ENCODE peak calls at places on chromosomes 11 and 22, in seven cellular contexts. One of them, this sample, is unnamed. For H3K9me3, the result is how much of the 10 kb centered on the place peaks cover.

GRCh38 chr11:44977493-44977984 is 26.9 kb upstream of the TP53I11 start:
- DNase-seq in OCI-LY7: no peak
- DNase-seq in body of pancreas: no peak
- DNase-seq in A549: peak
- DNase-seq in right lobe of liver: no peak
- DNase-seq in CD4-positive, alpha-beta T cell: no peak
- DNase-seq in pancreas: no peak
- DNase-seq in this sample: no peak

GRCh38 chr22:28963362-28963761 is 80.0 kb downstream of the ZNRF3 start:
- DNase-seq in OCI-LY7: no peak
- DNase-seq in body of pancreas: no peak
- DNase-seq in A549: no peak
- DNase-seq in right lobe of liver: no peak
- DNase-seq in CD4-positive, alpha-beta T cell: no peak
- DNase-seq in pancreas: no peak
- DNase-seq in this sample: no peak

GRCh38 chr11:134801526-134801925 is 389.5 kb upstream of the B3GAT1 start:
- DNase-seq in OCI-LY7: no peak
- DNase-seq in body of pancreas: no peak
- DNase-seq in A549: no peak
- DNase-seq in right lobe of liver: no peak
- DNase-seq in CD4-positive, alpha-beta T cell: no peak
- DNase-seq in pancreas: no peak
- DNase-seq in this sample: no peak

GRCh38 chr22:39289445-39290247 is 29.8 kb downstream of the RPL3 start:
- DNase-seq in OCI-LY7: no peak
- DNase-seq in body of pancreas: no peak
- DNase-seq in A549: no peak
- DNase-seq in right lobe of liver: no peak
- DNase-seq in CD4-positive, alpha-beta T cell: no peak
- DNase-seq in pancreas: no peak
- DNase-seq in this sample: no peak

GRCh38 chr11:41201156-41201555 is 258.3 kb downstream of the LRRC4C start:
- DNase-seq in OCI-LY7: peak
- DNase-seq in body of pancreas: no peak
- DNase-seq in A549: peak
- DNase-seq in right lobe of liver: no peak
- DNase-seq in CD4-positive, alpha-beta T cell: no peak
- DNase-seq in pancreas: no peak
- DNase-seq in this sample: peak

GRCh38 chr11:102981324-102981910 is 25.9 kb upstream of the MMP13 start:
- DNase-seq in OCI-LY7: no peak
- DNase-seq in body of pancreas: no peak
- DNase-seq in A549: no peak
- DNase-seq in right lobe of liver: no peak
- DNase-seq in CD4-positive, alpha-beta T cell: no peak
- DNase-seq in pancreas: no peak
- DNase-seq in this sample: no peak

GRCh38 chr11:74434528-74434927 is 32.8 kb downstream of the KCNE3 start:
- DNase-seq in OCI-LY7: no peak
- DNase-seq in body of pancreas: no peak
- DNase-seq in A549: no peak
- DNase-seq in right lobe of liver: no peak
- DNase-seq in CD4-positive, alpha-beta T cell: no peak
- DNase-seq in pancreas: no peak
- DNase-seq in this sample: no peak

GRCh38 chr11:20966489-20966888 is 297.1 kb downstream of the NELL1 start:
- DNase-seq in OCI-LY7: no peak
- DNase-seq in body of pancreas: no peak
- DNase-seq in A549: no peak
- DNase-seq in right lobe of liver: no peak
- DNase-seq in CD4-positive, alpha-beta T cell: no peak
- DNase-seq in pancreas: no peak
- DNase-seq in this sample: no peak

GRCh38 chr11:122441702-122442092 is 213.8 kb upstream of the UBASH3B start:
- DNase-seq in OCI-LY7: no peak
- DNase-seq in body of pancreas: no peak
- DNase-seq in A549: no peak
- DNase-seq in right lobe of liver: no peak
- DNase-seq in CD4-positive, alpha-beta T cell: no peak
- DNase-seq in pancreas: no peak
- DNase-seq in this sample: no peak

GRCh38 chr11:118535261-118535660 is 4.3 kb downstream of the TMEM25 start:
- DNase-seq in OCI-LY7: no peak
- DNase-seq in body of pancreas: no peak
- DNase-seq in A549: no peak
- DNase-seq in right lobe of liver: no peak
- DNase-seq in CD4-positive, alpha-beta T cell: no peak
- DNase-seq in pancreas: no peak
- DNase-seq in this sample: no peak

GRCh38 chr11:120224872-120225371 is 14.1 kb downstream of the OAF start:
- DNase-seq in OCI-LY7: peak
- DNase-seq in body of pancreas: no peak
- DNase-seq in A549: no peak
- DNase-seq in right lobe of liver: no peak
- DNase-seq in CD4-positive, alpha-beta T cell: no peak
- DNase-seq in pancreas: no peak
- DNase-seq in this sample: no peak

GRCh38 chr11:33942954-33943353 is 51.1 kb upstream of the LMO2 start:
- DNase-seq in OCI-LY7: peak
- DNase-seq in body of pancreas: no peak
- DNase-seq in A549: no peak
- DNase-seq in right lobe of liver: peak
- DNase-seq in CD4-positive, alpha-beta T cell: no peak
- DNase-seq in pancreas: no peak
- DNase-seq in this sample: no peak

GRCh38 chr11:125070699-125071254 is 7.7 kb downstream of the SLC37A2 start:
- DNase-seq in OCI-LY7: peak
- DNase-seq in body of pancreas: peak
- DNase-seq in A549: no peak
- DNase-seq in right lobe of liver: peak
- DNase-seq in CD4-positive, alpha-beta T cell: no peak
- DNase-seq in pancreas: peak
- DNase-seq in this sample: peak

GRCh38 chr22:24587251-24587650 is 5.6 kb downstream of the LRRC75B start:
- DNase-seq in OCI-LY7: no peak
- DNase-seq in body of pancreas: no peak
- DNase-seq in A549: no peak
- DNase-seq in right lobe of liver: no peak
- DNase-seq in CD4-positive, alpha-beta T cell: no peak
- DNase-seq in pancreas: no peak
- DNase-seq in this sample: no peak

GRCh38 chr11:115222218-115222862 is 281.9 kb downstream of the CADM1 start:
- DNase-seq in OCI-LY7: peak
- DNase-seq in body of pancreas: no peak
- DNase-seq in A549: peak
- DNase-seq in right lobe of liver: no peak
- DNase-seq in CD4-positive, alpha-beta T cell: no peak
- DNase-seq in pancreas: no peak
- DNase-seq in this sample: no peak

DNA sequence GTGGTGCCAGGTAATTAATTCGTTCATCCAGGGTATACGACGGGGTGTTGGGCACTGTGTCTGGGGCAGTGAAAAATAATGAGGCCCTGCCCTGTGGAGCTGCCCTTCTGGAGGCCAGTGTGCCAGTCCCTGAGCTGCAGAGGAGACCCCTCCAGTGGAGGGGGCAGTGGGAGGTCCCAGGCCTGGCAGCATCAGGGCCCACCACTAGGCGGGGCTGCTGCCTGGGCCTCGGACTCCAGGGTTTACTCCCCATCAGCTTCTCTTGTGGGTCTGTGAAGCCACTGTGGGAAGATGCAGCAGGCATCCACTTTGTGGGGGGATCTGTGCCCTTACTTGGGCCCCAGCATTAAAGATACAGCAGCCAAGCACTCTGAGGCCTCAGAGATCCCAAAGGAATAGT is 17.4 kb upstream of the TMPRSS6 start:
- DNase-seq in OCI-LY7: peak
- DNase-seq in body of pancreas: no peak
- DNase-seq in A549: no peak
- DNase-seq in right lobe of liver: no peak
- DNase-seq in CD4-positive, alpha-beta T cell: no peak
- DNase-seq in pancreas: no peak
- DNase-seq in this sample: peak
- TF ChIP-seq CTCF in OCI-LY7: peak
- TF ChIP-seq CTCF in body of pancreas: no peak
- TF ChIP-seq CTCF in A549: peak
- TF ChIP-seq CTCF in right lobe of liver: peak
- TF ChIP-seq CTCF in CD4-positive, alpha-beta T cell: peak
- TF ChIP-seq CTCF in pancreas: no peak
- TF ChIP-seq CTCF in this sample: peak

GRCh38 chr22:47334596-47334995 is 572.1 kb downstream of the TBC1D22A start:
- DNase-seq in OCI-LY7: no peak
- DNase-seq in body of pancreas: no peak
- DNase-seq in A549: no peak
- DNase-seq in right lobe of liver: no peak
- DNase-seq in CD4-positive, alpha-beta T cell: no peak
- DNase-seq in pancreas: no peak
- DNase-seq in this sample: no peak
- H3K9me3 ChIP-seq in OCI-LY7: under half
- H3K9me3 ChIP-seq in body of pancreas: under half
- H3K9me3 ChIP-seq in A549: under half
- H3K9me3 ChIP-seq in right lobe of liver: under half
- H3K9me3 ChIP-seq in CD4-positive, alpha-beta T cell: under half
- H3K9me3 ChIP-seq in pancreas: under half
- H3K9me3 ChIP-seq in this sample: under half

DNA sequence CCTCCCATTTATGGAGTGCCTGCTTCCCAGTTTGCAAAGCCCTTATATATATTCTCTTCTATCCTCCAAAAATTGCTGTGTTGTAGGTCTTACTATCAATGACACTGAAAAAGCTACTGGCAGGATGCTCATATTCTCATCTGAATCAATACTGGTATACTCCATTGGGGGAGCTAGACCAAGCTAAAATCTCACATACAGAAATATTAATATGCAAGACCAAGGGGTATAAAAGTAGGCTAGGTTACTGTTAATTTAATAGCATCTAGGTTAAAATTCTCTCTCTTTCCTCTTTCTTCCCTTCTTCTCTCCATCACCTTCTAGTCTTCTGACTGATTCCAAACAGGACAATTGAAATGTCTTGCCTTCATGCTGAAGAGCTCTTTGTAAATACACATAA is 17.1 kb upstream of the BDNF start:
- DNase-seq in OCI-LY7: no peak
- DNase-seq in body of pancreas: no peak
- DNase-seq in A549: peak
- DNase-seq in right lobe of liver: no peak
- DNase-seq in CD4-positive, alpha-beta T cell: no peak
- DNase-seq in pancreas: no peak
- DNase-seq in this sample: no peak
- TF ChIP-seq CTCF in OCI-LY7: peak
- TF ChIP-seq CTCF in body of pancreas: no peak
- TF ChIP-seq CTCF in A549: peak
- TF ChIP-seq CTCF in right lobe of liver: no peak
- TF ChIP-seq CTCF in CD4-positive, alpha-beta T cell: no peak
- TF ChIP-seq CTCF in pancreas: no peak
- TF ChIP-seq CTCF in this sample: peak

DNA sequence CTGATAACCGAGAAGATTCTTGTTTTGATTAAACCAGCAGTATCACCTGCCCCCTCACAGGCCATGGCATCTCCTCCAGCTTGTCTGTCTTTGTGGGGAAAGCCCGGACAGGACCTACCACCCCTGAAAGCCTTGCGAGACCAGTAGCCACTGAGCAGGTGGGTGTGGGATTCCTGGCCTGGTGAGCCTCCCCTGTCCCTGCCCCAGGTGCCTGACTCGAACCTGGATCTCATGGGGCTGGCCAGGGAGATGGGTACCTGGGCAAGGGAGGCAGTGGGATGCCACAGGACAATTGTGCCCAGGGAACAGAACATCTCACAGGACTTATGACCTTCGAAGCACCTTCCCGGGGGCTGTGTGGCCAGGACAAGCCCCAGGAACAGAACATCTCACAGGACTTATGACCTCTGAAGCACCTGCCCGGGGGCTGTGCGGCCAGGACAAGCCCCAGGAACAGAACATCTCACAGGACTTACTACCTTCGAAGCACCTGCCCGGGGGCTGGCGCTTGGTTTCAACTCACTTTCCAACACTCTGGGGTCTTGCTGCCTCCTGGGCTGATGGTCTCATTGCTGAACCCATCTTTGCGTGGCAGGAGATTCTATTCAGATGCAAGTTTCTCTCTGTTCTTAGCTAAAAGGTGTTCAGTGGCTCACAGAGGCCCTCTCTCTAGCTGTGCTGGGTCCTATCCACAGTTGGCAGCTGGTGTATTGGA is 854.5 kb downstream of the BRD1 start:
- DNase-seq in OCI-LY7: no peak
- DNase-seq in body of pancreas: no peak
- DNase-seq in A549: no peak
- DNase-seq in right lobe of liver: no peak
- DNase-seq in CD4-positive, alpha-beta T cell: no peak
- DNase-seq in pancreas: no peak
- DNase-seq in this sample: no peak
- H3K9me3 ChIP-seq in OCI-LY7: under half
- H3K9me3 ChIP-seq in body of pancreas: under half
- H3K9me3 ChIP-seq in A549: under half
- H3K9me3 ChIP-seq in right lobe of liver: under half
- H3K9me3 ChIP-seq in CD4-positive, alpha-beta T cell: under half
- H3K9me3 ChIP-seq in pancreas: under half
- H3K9me3 ChIP-seq in this sample: under half

GRCh38 chr11:63901660-63902059 is 15.3 kb downstream of the RCOR2 start:
- DNase-seq in OCI-LY7: no peak
- DNase-seq in body of pancreas: no peak
- DNase-seq in A549: peak
- DNase-seq in right lobe of liver: no peak
- DNase-seq in CD4-positive, alpha-beta T cell: no peak
- DNase-seq in pancreas: no peak
- DNase-seq in this sample: peak
- TF ChIP-seq CTCF in OCI-LY7: peak
- TF ChIP-seq CTCF in body of pancreas: no peak
- TF ChIP-seq CTCF in A549: peak
- TF ChIP-seq CTCF in right lobe of liver: no peak
- TF ChIP-seq CTCF in CD4-positive, alpha-beta T cell: no peak
- TF ChIP-seq CTCF in pancreas: no peak
- TF ChIP-seq CTCF in this sample: peak

GRCh38 chr22:48664586-48664985 is 1163.1 kb downstream of the BRD1 start:
- DNase-seq in OCI-LY7: no peak
- DNase-seq in body of pancreas: no peak
- DNase-seq in A549: no peak
- DNase-seq in right lobe of liver: no peak
- DNase-seq in CD4-positive, alpha-beta T cell: no peak
- DNase-seq in pancreas: no peak
- DNase-seq in this sample: no peak

GRCh38 chr22:48663297-48663696 is 1164.4 kb downstream of the BRD1 start:
- DNase-seq in OCI-LY7: peak
- DNase-seq in body of pancreas: no peak
- DNase-seq in A549: peak
- DNase-seq in right lobe of liver: no peak
- DNase-seq in CD4-positive, alpha-beta T cell: no peak
- DNase-seq in pancreas: no peak
- DNase-seq in this sample: no peak

GRCh38 chr22:48666620-48667019 is 1161.1 kb downstream of the BRD1 start:
- DNase-seq in OCI-LY7: no peak
- DNase-seq in body of pancreas: no peak
- DNase-seq in A549: no peak
- DNase-seq in right lobe of liver: no peak
- DNase-seq in CD4-positive, alpha-beta T cell: no peak
- DNase-seq in pancreas: no peak
- DNase-seq in this sample: no peak

GRCh38 chr22:48667289-48667688 is 1160.4 kb downstream of the BRD1 start:
- DNase-seq in OCI-LY7: no peak
- DNase-seq in body of pancreas: no peak
- DNase-seq in A549: no peak
- DNase-seq in right lobe of liver: no peak
- DNase-seq in CD4-positive, alpha-beta T cell: no peak
- DNase-seq in pancreas: no peak
- DNase-seq in this sample: no peak

GRCh38 chr22:48665286-48666010 is 1162.2 kb downstream of the BRD1 start:
- DNase-seq in OCI-LY7: no peak
- DNase-seq in body of pancreas: no peak
- DNase-seq in A549: no peak
- DNase-seq in right lobe of liver: no peak
- DNase-seq in CD4-positive, alpha-beta T cell: no peak
- DNase-seq in pancreas: no peak
- DNase-seq in this sample: no peak
- H3K9me3 ChIP-seq in OCI-LY7: under half
- H3K9me3 ChIP-seq in body of pancreas: under half
- H3K9me3 ChIP-seq in A549: under half
- H3K9me3 ChIP-seq in right lobe of liver: under half
- H3K9me3 ChIP-seq in CD4-positive, alpha-beta T cell: under half
- H3K9me3 ChIP-seq in pancreas: under half
- H3K9me3 ChIP-seq in this sample: under half